ENCODE peak calls at places on chromosomes 3 and 15, in five cellular contexts. I is GM12878, Y is endodermal cell, W is astrocyte, S is fibroblast of lung. G is an unnamed sample.

GRCh38 chr3:29853841-29854397 is 573.0 kb downstream of the RBMS3 start:
- DNase-seq in I (no peak), Y (peak), W (no peak), S (no peak), G (no peak)

GRCh38 chr3:138459619-138460535 is 25.5 kb downstream of the ESYT3 start:
- DNase-seq in I (no peak), Y (peak), W (no peak), S (no peak), G (no peak)

GRCh38 chr15:38389924-38390542 is 63.9 kb upstream of the FAM98B start:
- DNase-seq in I (peak), Y (peak), W (peak), S (peak), G (peak)

GRCh38 chr15:26475554-26475953 is 297.3 kb downstream of the GABRB3 start:
- DNase-seq in I (no peak), Y (no peak), W (no peak), S (no peak), G (no peak)

GRCh38 chr15:67784856-67785430 is 40.4 kb upstream of the SKOR1 start:
- DNase-seq in I (no peak), Y (no peak), W (no peak), S (no peak), G (no peak)

GRCh38 chr15:75693501-75694240 is 19.0 kb downstream of the CSPG4 start:
- DNase-seq in I (no peak), Y (no peak), W (peak), S (peak), G (peak)

GRCh38 chr3:129686941-129687340 is 80.5 kb upstream of the PLXND1 start:
- DNase-seq in I (no peak), Y (no peak), W (peak), S (no peak), G (no peak)

GRCh38 chr3:122315619-122316018 is 9.4 kb upstream of the CSTA start:
- DNase-seq in I (no peak), Y (peak), W (no peak), S (no peak), G (no peak)

GRCh38 chr15:49103002-49103401 is 52.4 kb downstream of the COPS2 start:
- DNase-seq in I (no peak), Y (no peak), W (peak), S (no peak), G (peak)

GRCh38 chr3:154931484-154931883 is 148.6 kb upstream of the MME start:
- DNase-seq in I (no peak), Y (no peak), W (no peak), S (peak), G (peak)

GRCh38 chr3:157782236-157782635 is 279.0 kb upstream of the VEPH1 start:
- DNase-seq in I (no peak), Y (no peak), W (peak), S (no peak), G (peak)

GRCh38 chr3:141255864-141256263 is 24.2 kb downstream of the PXYLP1 start:
- DNase-seq in I (no peak), Y (peak), W (no peak), S (no peak), G (no peak)

GRCh38 chr3:160870327-160870726 is 114.3 kb downstream of the PPM1L start:
- DNase-seq in I (no peak), Y (no peak), W (no peak), S (no peak), G (no peak)

GRCh38 chr3:62622553-62623174 is 249.3 kb upstream of the FEZF2 start:
- DNase-seq in I (peak), Y (peak), W (peak), S (peak), G (peak)

DNA sequence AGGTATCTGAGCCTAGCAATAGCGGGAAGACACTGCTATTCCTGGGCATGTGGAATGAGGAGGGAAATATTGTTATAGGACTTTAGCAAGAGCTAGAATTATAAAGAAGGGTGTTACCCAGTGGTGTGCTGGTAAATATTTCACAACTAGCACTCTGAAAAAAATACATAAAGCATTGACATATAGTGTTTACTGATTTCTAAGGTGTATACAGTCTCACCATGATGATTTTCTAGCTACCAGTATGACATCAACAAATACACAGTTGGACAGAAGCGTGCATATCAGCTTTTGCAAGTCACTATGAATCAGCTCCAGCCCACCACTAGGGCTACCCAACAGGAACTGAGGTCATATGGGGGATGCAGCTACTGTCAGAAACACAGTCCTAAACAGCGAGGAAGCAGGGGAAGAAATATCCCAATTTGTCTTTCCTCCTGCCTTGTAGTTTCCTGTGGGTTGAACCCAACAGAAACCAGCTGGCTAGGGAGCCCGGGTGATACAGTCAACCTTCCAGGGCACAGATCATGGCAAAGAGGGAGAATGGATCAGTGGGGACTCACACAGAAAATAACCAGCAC is 39.6 kb downstream of the HGD start:
- DNase-seq in I (no peak), Y (no peak), W (peak), S (peak), G (peak)
- TF ChIP-seq CTCF in I (no peak), Y (peak), W (no peak), S (no peak), G (peak)

GRCh38 chr3:150965436-150965835 is 7.1 kb downstream of the CLRN1 start:
- DNase-seq in I (no peak), Y (no peak), W (no peak), S (no peak), G (no peak)

GRCh38 chr3:150961949-150962348 is 10.6 kb downstream of the CLRN1 start:
- DNase-seq in I (no peak), Y (no peak), W (no peak), S (no peak), G (no peak)

GRCh38 chr3:150958694-150959093 is 13.8 kb downstream of the CLRN1 start:
- DNase-seq in I (no peak), Y (no peak), W (no peak), S (no peak), G (no peak)

GRCh38 chr3:150956376-150956775 is 16.2 kb downstream of the CLRN1 start:
- DNase-seq in I (no peak), Y (no peak), W (peak), S (peak), G (peak)

DNA sequence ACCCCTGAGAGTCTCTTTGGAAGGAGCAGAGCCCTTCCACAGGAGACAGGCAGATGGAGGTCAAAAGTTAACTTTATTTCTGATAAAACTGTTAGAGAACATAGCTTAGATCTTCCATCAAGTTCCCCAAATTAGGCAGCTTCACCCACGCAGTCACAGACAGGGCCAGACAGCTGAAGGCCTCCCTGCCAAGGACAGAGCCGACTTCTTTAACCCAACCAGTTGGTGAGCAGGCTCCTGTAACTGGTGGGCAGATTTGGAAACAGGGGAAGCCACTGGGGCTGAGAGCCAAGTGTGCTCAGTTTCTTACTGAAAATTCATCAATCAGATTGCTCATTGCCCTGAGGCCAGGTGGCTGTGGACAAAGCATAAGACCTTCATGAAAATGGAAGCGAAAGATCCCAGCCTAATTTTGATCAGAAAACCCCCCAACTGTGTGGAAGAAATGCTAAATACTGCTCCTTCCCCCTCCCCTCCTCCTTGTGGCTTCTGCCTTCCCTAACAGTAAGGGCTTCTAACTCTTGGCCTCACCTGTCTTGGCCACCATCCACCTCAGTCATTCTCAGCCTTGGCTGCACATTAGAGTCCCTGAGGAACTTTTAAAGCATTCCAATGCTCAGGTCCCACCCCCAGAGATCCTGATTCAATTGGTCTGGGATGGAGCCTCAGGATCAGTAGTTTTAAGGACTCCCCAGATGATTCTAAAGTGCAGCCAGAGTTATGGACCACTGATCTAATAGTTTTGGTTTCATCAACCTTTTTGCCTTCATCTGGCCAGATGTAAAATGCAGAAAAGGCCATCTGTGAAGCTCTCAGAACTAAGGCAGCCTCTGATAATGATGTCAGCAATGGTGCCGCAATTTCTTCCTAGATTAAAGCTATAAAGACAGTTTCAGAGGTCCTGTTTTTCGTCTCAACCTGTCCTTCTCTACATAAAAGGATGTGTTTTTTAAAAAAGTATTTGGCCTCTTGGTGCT is 11.5 kb downstream of the CLRN1 start:
- DNase-seq in I (no peak), Y (no peak), W (peak), S (no peak), G (no peak)
- H3K9ac ChIP-seq in I (no peak), Y (no peak), W (no peak), S (no peak), G (no peak)

GRCh38 chr3:175941352-175941751 is 1082.2 kb downstream of the NAALADL2 start:
- DNase-seq in I (no peak), Y (peak), W (no peak), S (no peak), G (no peak)

GRCh38 chr3:175940243-175940642 is 1081.1 kb downstream of the NAALADL2 start:
- DNase-seq in I (no peak), Y (no peak), W (peak), S (no peak), G (peak)

GRCh38 chr3:175940881-175941280 is 1081.7 kb downstream of the NAALADL2 start:
- DNase-seq in I (no peak), Y (peak), W (no peak), S (no peak), G (no peak)
- TF ChIP-seq CTCF in I (peak), Y (peak), W (no peak), S (no peak), G (no peak)

DNA sequence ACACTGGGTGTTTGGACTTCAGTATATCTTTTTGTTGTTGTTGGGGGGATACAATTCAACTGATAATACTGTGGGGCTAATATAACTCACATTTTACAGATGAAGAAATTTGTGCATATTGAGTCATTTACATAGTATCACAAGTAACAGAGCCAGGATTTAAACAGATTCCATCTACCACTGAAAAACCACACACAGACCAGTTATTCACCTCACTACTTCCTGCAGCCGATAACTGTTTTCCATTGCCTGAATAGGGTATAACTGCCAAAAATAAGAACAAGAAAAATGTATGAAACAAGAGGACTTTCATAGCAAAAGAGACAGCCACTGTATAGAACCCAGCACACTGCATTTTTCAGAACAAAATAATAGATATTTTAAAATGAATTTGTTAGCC is 215.8 kb upstream of the CNTN6 start:
- DNase-seq in I (no peak), Y (no peak), W (peak), S (no peak), G (no peak)
- H3K9ac ChIP-seq in I (no peak), Y (no peak), W (no peak), S (no peak), G (no peak)

DNA sequence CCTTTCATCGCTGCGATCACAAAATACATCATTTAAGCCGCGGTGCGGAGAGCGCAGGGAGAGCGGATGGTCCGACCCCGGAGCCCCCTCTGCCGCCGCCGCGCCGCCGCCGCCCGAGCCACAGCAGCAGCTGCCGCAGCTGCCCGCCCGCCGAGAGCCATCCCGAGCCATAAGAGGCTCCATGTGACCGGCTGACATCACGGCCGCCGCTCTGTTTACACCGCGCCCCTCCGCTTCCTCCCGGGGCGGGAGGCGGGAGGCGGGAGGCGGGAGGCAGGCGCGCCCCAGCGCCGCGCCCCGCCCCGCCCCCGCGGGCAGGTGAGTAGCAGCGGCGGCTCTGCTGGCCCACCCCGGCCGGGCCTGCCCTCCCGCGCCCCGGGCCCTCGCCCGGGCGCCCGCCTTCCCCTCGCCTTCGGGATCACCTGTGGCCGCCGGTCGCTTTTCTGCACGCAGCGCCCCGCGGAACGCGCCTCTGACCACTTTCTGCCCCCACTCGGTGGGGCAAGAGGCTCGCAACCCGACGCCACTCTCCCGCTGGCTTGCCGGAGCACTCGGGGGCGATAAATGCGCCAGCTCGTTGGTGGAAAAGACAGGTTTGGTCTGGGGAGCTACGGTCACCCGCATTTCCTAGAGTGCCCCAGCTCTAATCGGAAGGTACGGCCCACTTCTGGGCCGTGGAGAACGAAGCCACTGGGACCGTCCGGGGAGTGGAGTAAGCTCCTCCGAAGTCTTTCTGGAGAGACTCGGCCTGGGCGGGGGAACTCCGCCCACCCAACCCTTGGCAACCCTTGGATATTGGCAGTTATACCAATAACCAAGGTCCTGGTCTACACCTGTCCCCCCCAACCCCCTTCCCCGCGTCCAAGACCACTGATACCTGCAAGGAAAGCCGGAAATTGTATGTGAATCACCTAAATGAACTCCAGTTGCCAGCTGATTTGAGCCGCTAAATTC is 113.7 kb upstream of the ICE2 start:
- DNase-seq in I (no peak), Y (peak), W (peak), S (peak), G (peak)
- TF ChIP-seq CTCF in I (peak), Y (peak), W (no peak), S (no peak), G (peak)

GRCh38 chr3:188672840-188673239 is 498.9 kb upstream of the TPRG1 start:
- DNase-seq in I (no peak), Y (no peak), W (no peak), S (no peak), G (no peak)

GRCh38 chr3:188670446-188670845 is 501.3 kb upstream of the TPRG1 start:
- DNase-seq in I (no peak), Y (no peak), W (no peak), S (no peak), G (no peak)

GRCh38 chr3:188671941-188672340 is 499.8 kb upstream of the TPRG1 start:
- DNase-seq in I (no peak), Y (no peak), W (no peak), S (no peak), G (no peak)

GRCh38 chr3:188673509-188674239 is 498.1 kb upstream of the TPRG1 start:
- DNase-seq in I (no peak), Y (no peak), W (peak), S (peak), G (peak)
- H3K9ac ChIP-seq in I (no peak), Y (no peak), W (peak), S (no peak), G (no peak)

DNA sequence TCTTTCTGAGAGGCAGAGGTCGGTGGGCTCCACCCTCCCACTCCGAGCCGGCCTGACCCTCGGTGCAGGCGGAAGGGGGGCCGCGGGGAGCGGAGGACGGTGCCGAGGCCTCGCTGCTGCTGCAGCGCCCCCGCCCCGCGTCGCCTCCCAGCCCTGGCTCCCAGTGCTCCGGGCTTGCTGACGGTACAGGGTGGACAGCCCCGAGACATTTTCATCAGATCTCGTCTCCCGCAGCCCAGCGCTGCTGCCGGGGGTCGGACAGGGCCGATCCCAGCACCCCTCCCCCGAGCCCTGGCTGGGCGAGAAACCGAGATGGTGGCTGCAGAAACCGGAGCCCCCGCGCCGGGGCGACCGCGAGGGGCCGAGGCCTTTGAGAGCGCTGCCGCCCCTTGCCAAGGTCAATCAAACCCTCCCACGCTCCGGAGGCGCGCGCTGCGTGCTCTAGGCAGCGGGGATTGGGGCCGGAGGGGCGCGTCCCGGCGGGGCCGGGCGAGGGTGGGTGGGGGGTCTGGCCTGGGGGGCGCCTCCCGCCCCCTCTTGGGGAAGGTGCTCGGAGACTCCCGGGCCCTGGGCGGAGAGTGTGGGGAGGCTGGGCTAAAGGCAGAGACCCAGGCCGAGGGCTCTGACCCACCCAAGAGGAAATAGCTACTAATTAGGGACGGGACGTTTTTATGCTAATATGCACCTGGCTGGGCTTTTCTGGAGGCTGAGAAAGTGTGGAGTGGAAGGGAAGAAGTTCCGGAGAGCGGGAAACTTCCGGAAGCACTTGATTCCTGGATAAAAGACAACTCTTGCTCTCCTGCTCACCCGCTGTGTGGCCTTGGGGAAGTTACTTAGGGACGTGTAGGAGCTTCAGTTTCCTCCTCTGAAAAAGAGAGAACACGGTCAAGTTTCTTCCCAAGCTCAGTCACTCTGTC is 42.7 kb downstream of the EPHB3 start:
- DNase-seq in I (no peak), Y (peak), W (no peak), S (no peak), G (no peak)
- TF ChIP-seq CTCF in I (no peak), Y (peak), W (no peak), S (no peak), G (no peak)

DNA sequence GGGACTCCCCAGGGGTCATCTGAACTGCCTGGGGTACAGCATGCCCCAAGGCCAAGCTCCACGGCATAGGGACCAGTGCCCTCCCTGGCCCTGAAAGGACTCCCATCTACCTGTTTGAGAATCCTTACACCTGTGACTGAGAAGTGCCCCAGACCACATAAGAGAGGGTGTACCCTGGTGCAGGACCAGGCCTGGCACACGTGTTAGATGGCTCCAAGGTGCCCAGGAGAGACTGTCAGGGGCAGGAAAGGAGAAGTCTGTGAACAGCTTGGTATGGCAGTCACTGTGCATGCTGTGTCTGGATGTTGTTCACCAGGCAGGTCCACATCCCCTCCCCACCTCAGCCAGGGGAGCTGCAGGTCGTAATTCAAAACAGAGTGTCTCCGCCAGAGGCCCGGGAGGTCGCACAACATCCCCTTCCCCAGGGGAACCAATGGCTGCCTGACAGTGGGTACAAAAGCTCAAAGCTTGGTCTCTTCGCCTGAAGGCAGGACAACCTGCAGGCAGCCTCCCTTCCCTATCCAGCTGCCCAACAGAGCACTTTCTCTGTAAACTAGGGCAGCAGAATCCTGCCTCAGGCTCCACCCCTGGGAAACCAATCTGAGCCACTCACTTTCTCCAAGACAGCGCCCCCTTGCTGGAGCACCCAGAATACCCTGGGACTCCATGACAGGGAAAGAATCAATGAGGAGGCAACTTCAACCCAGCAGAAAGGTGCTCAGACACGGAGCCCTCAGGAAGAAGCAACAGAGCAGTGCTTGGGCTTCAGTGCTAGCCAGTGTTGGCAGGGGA is 3.9 kb downstream of the NUP210 start:
- DNase-seq in I (no peak), Y (peak), W (no peak), S (no peak), G (no peak)
- H3K9ac ChIP-seq in I (peak), Y (no peak), W (no peak), S (no peak), G (no peak)

G was measured in IMR-90.